ENCODE peak calls at places on chromosomes 11 and 22, in nine cellular contexts. One of them, this sample, is unnamed.

GRCh38 chr11:64650923-64651523 is 60.0 kb downstream of the SLC22A12 start:
- DNase-seq in fibroblast of the aortic adventitia: peak
- DNase-seq in Caco-2: no peak
- DNase-seq in tibial artery: no peak
- DNase-seq in fibroblast of lung: peak
- DNase-seq in skeletal muscle cell: no peak
- DNase-seq in WERI-Rb-1: peak
- DNase-seq in mammary epithelial cell: no peak
- DNase-seq in heart right ventricle: no peak
- DNase-seq in this sample: no peak

GRCh38 chr11:63876616-63877015 is 37.7 kb downstream of the MARK2 start:
- DNase-seq in fibroblast of the aortic adventitia: no peak
- DNase-seq in Caco-2: no peak
- DNase-seq in tibial artery: no peak
- DNase-seq in fibroblast of lung: no peak
- DNase-seq in skeletal muscle cell: no peak
- DNase-seq in WERI-Rb-1: no peak
- DNase-seq in mammary epithelial cell: no peak
- DNase-seq in heart right ventricle: no peak
- DNase-seq in this sample: no peak

GRCh38 chr11:134347441-134347840 is 15.7 kb downstream of the GLB1L2 start:
- DNase-seq in fibroblast of the aortic adventitia: no peak
- DNase-seq in Caco-2: no peak
- DNase-seq in tibial artery: no peak
- DNase-seq in fibroblast of lung: no peak
- DNase-seq in skeletal muscle cell: no peak
- DNase-seq in WERI-Rb-1: no peak
- DNase-seq in mammary epithelial cell: no peak
- DNase-seq in heart right ventricle: no peak
- DNase-seq in this sample: no peak

GRCh38 chr11:119726585-119727522 is 2.1 kb downstream of the NECTIN1 start:
- DNase-seq in fibroblast of the aortic adventitia: no peak
- DNase-seq in Caco-2: no peak
- DNase-seq in tibial artery: no peak
- DNase-seq in fibroblast of lung: no peak
- DNase-seq in skeletal muscle cell: no peak
- DNase-seq in WERI-Rb-1: peak
- DNase-seq in mammary epithelial cell: no peak
- DNase-seq in heart right ventricle: no peak
- DNase-seq in this sample: no peak

GRCh38 chr11:76242004-76242779 is 35.9 kb upstream of the WNT11 start:
- DNase-seq in fibroblast of the aortic adventitia: no peak
- DNase-seq in Caco-2: no peak
- DNase-seq in tibial artery: no peak
- DNase-seq in fibroblast of lung: no peak
- DNase-seq in skeletal muscle cell: no peak
- DNase-seq in WERI-Rb-1: no peak
- DNase-seq in mammary epithelial cell: no peak
- DNase-seq in heart right ventricle: no peak
- DNase-seq in this sample: no peak

GRCh38 chr22:36737776-36738175 is 34.2 kb upstream of the CACNG2 start:
- DNase-seq in fibroblast of the aortic adventitia: no peak
- DNase-seq in Caco-2: no peak
- DNase-seq in tibial artery: peak
- DNase-seq in fibroblast of lung: no peak
- DNase-seq in skeletal muscle cell: no peak
- DNase-seq in WERI-Rb-1: no peak
- DNase-seq in mammary epithelial cell: peak
- DNase-seq in heart right ventricle: peak
- DNase-seq in this sample: no peak

GRCh38 chr11:79113099-79113498 is 327.7 kb downstream of the TENM4 start:
- DNase-seq in fibroblast of the aortic adventitia: peak
- DNase-seq in Caco-2: no peak
- DNase-seq in tibial artery: no peak
- DNase-seq in fibroblast of lung: peak
- DNase-seq in skeletal muscle cell: no peak
- DNase-seq in WERI-Rb-1: no peak
- DNase-seq in mammary epithelial cell: no peak
- DNase-seq in heart right ventricle: no peak
- DNase-seq in this sample: no peak

GRCh38 chr11:96207459-96208449 is 135.2 kb downstream of the MAML2 start:
- DNase-seq in fibroblast of the aortic adventitia: no peak
- DNase-seq in Caco-2: peak
- DNase-seq in tibial artery: no peak
- DNase-seq in fibroblast of lung: no peak
- DNase-seq in skeletal muscle cell: no peak
- DNase-seq in WERI-Rb-1: no peak
- DNase-seq in mammary epithelial cell: peak
- DNase-seq in heart right ventricle: no peak
- DNase-seq in this sample: peak

GRCh38 chr11:30210357-30210756 is 20.5 kb upstream of the FSHB start:
- DNase-seq in fibroblast of the aortic adventitia: no peak
- DNase-seq in Caco-2: no peak
- DNase-seq in tibial artery: no peak
- DNase-seq in fibroblast of lung: no peak
- DNase-seq in skeletal muscle cell: no peak
- DNase-seq in WERI-Rb-1: no peak
- DNase-seq in mammary epithelial cell: peak
- DNase-seq in heart right ventricle: no peak
- DNase-seq in this sample: no peak

DNA sequence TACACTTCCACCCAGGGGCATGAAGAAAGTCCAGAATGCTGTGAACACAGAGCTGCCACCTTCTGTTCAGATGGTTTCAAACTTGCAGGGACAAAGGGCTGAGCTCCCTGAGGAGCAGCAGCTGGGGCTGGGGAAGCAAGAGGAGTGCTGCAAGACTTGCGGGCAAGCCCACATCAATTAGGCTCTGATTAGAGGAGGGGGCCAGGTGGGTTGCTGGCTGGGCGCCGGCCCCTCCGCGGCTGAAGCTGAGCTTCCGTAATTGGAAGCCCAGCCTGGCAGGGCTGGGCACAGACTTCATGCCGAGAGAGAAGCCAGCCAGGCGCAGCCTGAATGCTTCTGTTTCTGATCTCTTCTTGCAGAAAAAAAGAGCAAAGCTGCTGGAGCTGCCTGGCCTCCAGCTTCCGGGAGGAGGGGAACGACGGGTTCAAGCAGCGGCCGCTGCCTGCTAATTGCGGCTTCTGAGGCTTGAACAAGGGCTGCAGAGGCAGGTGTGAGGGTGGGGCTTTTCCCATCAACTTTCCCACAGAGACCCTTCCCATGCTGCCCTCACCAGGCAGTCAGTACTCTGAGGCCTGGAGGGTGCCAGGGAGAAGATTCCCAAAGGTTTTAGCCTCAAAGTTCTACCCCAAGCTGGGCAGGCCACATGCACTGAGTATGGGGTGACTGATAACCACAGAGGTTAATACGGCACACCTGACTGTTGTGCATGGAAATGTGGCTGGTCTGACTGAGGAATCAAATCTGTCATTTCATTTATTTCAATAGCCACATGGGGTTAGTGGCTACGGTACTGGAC is 91.1 kb upstream of the LMO1 start:
- DNase-seq in fibroblast of the aortic adventitia: no peak
- DNase-seq in Caco-2: no peak
- DNase-seq in tibial artery: no peak
- DNase-seq in fibroblast of lung: peak
- DNase-seq in skeletal muscle cell: no peak
- DNase-seq in WERI-Rb-1: peak
- DNase-seq in mammary epithelial cell: peak
- DNase-seq in heart right ventricle: no peak
- DNase-seq in this sample: peak
- H3K4me3 ChIP-seq in fibroblast of the aortic adventitia: no peak
- H3K4me3 ChIP-seq in Caco-2: no peak
- H3K4me3 ChIP-seq in tibial artery: no peak
- H3K4me3 ChIP-seq in fibroblast of lung: no peak
- H3K4me3 ChIP-seq in skeletal muscle cell: no peak
- H3K4me3 ChIP-seq in WERI-Rb-1: peak
- H3K4me3 ChIP-seq in mammary epithelial cell: no peak
- H3K4me3 ChIP-seq in heart right ventricle: no peak
- H3K4me3 ChIP-seq in this sample: peak

GRCh38 chr11:72719144-72719543 is 33.1 kb downstream of the ARAP1 start:
- DNase-seq in fibroblast of the aortic adventitia: peak
- DNase-seq in Caco-2: no peak
- DNase-seq in tibial artery: no peak
- DNase-seq in fibroblast of lung: peak
- DNase-seq in skeletal muscle cell: no peak
- DNase-seq in WERI-Rb-1: no peak
- DNase-seq in mammary epithelial cell: no peak
- DNase-seq in heart right ventricle: peak
- DNase-seq in this sample: no peak

GRCh38 chr11:72721276-72721675 is 30.9 kb downstream of the ARAP1 start:
- DNase-seq in fibroblast of the aortic adventitia: no peak
- DNase-seq in Caco-2: no peak
- DNase-seq in tibial artery: no peak
- DNase-seq in fibroblast of lung: no peak
- DNase-seq in skeletal muscle cell: no peak
- DNase-seq in WERI-Rb-1: no peak
- DNase-seq in mammary epithelial cell: no peak
- DNase-seq in heart right ventricle: no peak
- DNase-seq in this sample: no peak

GRCh38 chr11:72719551-72719950 is 32.7 kb downstream of the ARAP1 start:
- DNase-seq in fibroblast of the aortic adventitia: no peak
- DNase-seq in Caco-2: no peak
- DNase-seq in tibial artery: no peak
- DNase-seq in fibroblast of lung: no peak
- DNase-seq in skeletal muscle cell: no peak
- DNase-seq in WERI-Rb-1: no peak
- DNase-seq in mammary epithelial cell: no peak
- DNase-seq in heart right ventricle: no peak
- DNase-seq in this sample: no peak

GRCh38 chr11:72720806-72721205 is 31.4 kb downstream of the ARAP1 start:
- DNase-seq in fibroblast of the aortic adventitia: no peak
- DNase-seq in Caco-2: no peak
- DNase-seq in tibial artery: no peak
- DNase-seq in fibroblast of lung: no peak
- DNase-seq in skeletal muscle cell: no peak
- DNase-seq in WERI-Rb-1: no peak
- DNase-seq in mammary epithelial cell: no peak
- DNase-seq in heart right ventricle: no peak
- DNase-seq in this sample: no peak

DNA sequence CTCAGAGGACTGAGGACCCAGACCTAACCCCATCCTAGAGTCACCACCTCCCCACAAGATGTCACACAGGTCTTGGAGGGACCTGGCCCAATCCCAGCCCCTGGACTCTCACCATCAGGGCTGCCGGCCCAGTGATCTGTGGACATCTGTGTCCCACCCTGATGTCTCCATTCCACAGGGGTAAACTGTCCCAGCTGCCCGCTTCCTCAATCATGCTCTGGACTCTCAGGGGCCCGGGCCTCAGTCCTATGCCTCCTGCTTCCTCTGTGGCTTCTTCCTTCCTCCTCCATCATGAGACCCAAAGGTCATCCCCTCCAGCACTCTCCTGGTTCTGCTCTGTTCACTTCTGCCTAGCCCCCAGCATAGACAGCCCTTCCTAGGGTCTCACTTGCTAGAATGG is 32.2 kb downstream of the ARAP1 start:
- DNase-seq in fibroblast of the aortic adventitia: no peak
- DNase-seq in Caco-2: no peak
- DNase-seq in tibial artery: no peak
- DNase-seq in fibroblast of lung: no peak
- DNase-seq in skeletal muscle cell: no peak
- DNase-seq in WERI-Rb-1: no peak
- DNase-seq in mammary epithelial cell: no peak
- DNase-seq in heart right ventricle: no peak
- DNase-seq in this sample: no peak
- H3K4me3 ChIP-seq in fibroblast of the aortic adventitia: peak
- H3K4me3 ChIP-seq in Caco-2: no peak
- H3K4me3 ChIP-seq in tibial artery: peak
- H3K4me3 ChIP-seq in fibroblast of lung: no peak
- H3K4me3 ChIP-seq in skeletal muscle cell: peak
- H3K4me3 ChIP-seq in WERI-Rb-1: no peak
- H3K4me3 ChIP-seq in mammary epithelial cell: peak
- H3K4me3 ChIP-seq in heart right ventricle: peak
- H3K4me3 ChIP-seq in this sample: no peak

DNA sequence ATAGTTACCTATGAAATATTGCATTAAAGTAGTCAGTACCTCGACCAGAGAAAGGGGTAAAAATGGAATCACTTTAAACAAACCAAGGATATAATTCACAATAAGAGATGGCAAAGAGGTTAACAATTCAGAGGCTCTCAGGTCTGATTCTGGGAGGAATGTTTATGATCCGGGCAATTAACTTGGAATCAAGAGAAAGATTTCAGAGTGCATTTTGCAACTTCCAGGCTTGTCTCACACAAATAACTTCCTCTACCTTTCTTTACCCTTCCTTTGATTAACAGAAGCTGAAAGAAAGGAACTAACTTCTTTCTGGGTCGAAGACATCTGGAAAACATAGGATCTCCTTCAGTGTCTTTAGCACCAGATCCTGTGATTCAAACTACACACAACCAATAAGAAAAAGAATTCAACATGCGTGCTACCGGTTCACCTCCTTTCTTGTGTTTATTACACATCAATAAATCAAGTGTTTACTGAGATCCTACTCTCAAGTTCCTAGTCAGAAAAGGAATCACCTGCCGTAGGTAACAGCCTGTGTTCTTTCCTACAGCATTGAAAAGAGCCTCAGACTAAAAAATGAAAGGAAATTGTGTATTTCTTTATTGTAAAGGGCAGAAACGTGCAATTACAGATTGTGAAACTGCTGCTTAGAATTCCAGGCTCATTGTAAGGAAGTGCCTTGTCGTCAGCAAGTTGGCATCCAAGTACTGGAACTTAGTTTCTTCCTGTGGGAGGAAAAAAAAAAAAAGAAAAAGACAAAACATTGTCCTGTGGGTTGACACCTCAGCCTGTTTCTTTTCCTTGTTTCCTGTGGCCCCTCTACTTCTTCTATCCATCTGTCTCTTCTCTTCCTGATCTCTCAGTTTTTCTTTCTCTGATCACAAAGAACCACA is 29.5 kb downstream of the CARD18 start:
- DNase-seq in fibroblast of the aortic adventitia: peak
- DNase-seq in Caco-2: no peak
- DNase-seq in tibial artery: no peak
- DNase-seq in fibroblast of lung: peak
- DNase-seq in skeletal muscle cell: no peak
- DNase-seq in WERI-Rb-1: no peak
- DNase-seq in mammary epithelial cell: no peak
- DNase-seq in heart right ventricle: peak
- DNase-seq in this sample: no peak
- H3K4me3 ChIP-seq in fibroblast of the aortic adventitia: no peak
- H3K4me3 ChIP-seq in Caco-2: no peak
- H3K4me3 ChIP-seq in tibial artery: no peak
- H3K4me3 ChIP-seq in fibroblast of lung: no peak
- H3K4me3 ChIP-seq in skeletal muscle cell: no peak
- H3K4me3 ChIP-seq in WERI-Rb-1: no peak
- H3K4me3 ChIP-seq in mammary epithelial cell: no peak
- H3K4me3 ChIP-seq in heart right ventricle: no peak
- H3K4me3 ChIP-seq in this sample: no peak

GRCh38 chr11:74462631-74463030 is 4.7 kb downstream of the KCNE3 start:
- DNase-seq in fibroblast of the aortic adventitia: no peak
- DNase-seq in Caco-2: no peak
- DNase-seq in tibial artery: no peak
- DNase-seq in fibroblast of lung: no peak
- DNase-seq in skeletal muscle cell: no peak
- DNase-seq in WERI-Rb-1: no peak
- DNase-seq in mammary epithelial cell: no peak
- DNase-seq in heart right ventricle: no peak
- DNase-seq in this sample: no peak
- H3K4me3 ChIP-seq in fibroblast of the aortic adventitia: no peak
- H3K4me3 ChIP-seq in Caco-2: no peak
- H3K4me3 ChIP-seq in tibial artery: no peak
- H3K4me3 ChIP-seq in fibroblast of lung: no peak
- H3K4me3 ChIP-seq in skeletal muscle cell: no peak
- H3K4me3 ChIP-seq in WERI-Rb-1: no peak
- H3K4me3 ChIP-seq in mammary epithelial cell: no peak
- H3K4me3 ChIP-seq in heart right ventricle: no peak
- H3K4me3 ChIP-seq in this sample: no peak

This sample was measured in Jurkat, Clone E6-1.